ENCODE peak calls at places on chromosomes 16 and 17, in four cellular contexts. R is CD4-positive, alpha-beta T cell; J is WERI-Rb-1; G is prostate gland. S is an unnamed sample.

GRCh38 chr16:138049-138417 is 440 bp downstream of the NPRL3 start:
- DNase-seq in R (peak; percentile 9), J (peak; percentile 34), G (no peak), S (no peak)

GRCh38 chr17:75077490-75078096 is 10.2 kb upstream of the SLC16A5 start:
- DNase-seq in R (peak; percentile 46), J (no peak), G (peak; percentile 39), S (peak; percentile 22)

GRCh38 chr16:50902457-50902856 is 160.6 kb downstream of the CYLD start:
- DNase-seq in R (no peak), J (peak; percentile 26), G (no peak), S (no peak)

GRCh38 chr16:17465460-17465859 is 5.3 kb downstream of the XYLT1 start:
- DNase-seq in R (no peak), J (no peak), G (no peak), S (no peak)

GRCh38 chr17:18184143-18185007 is 747 bp downstream of the ALKBH5 start:
- DNase-seq in R (peak; percentile 67), J (peak; percentile 26), G (peak; percentile 27), S (peak; percentile 51)

GRCh38 chr16:19710191-19710908 is 7.7 kb downstream of the KNOP1 start:
- DNase-seq in R (no peak), J (no peak), G (no peak), S (no peak)

GRCh38 chr17:39082482-39082881 is 69.0 kb downstream of the PLXDC1 start:
- DNase-seq in R (no peak), J (no peak), G (no peak), S (no peak)

GRCh38 chr16:30838876-30839471 is 52.0 kb upstream of the ZNF629 start:
- DNase-seq in R (no peak), J (no peak), G (no peak), S (no peak)

GRCh38 chr16:15899538-15900100 is 11.2 kb upstream of the CEP20 start:
- DNase-seq in R (no peak), J (no peak), G (peak; percentile 64), S (no peak)

GRCh38 chr16:58121132-58121531 is 8.0 kb downstream of the CFAP20 start:
- DNase-seq in R (no peak), J (no peak), G (no peak), S (no peak)

GRCh38 chr16:85535352-85536072 is 77.6 kb upstream of the GSE1 start:
- DNase-seq in R (no peak), J (peak; percentile 83), G (no peak), S (no peak)

GRCh38 chr16:81515721-81516120 is 71.1 kb downstream of the CMIP start:
- DNase-seq in R (no peak), J (no peak), G (no peak), S (no peak)

GRCh38 chr16:89177501-89177900 is 6.0 kb downstream of the CDH15 start:
- DNase-seq in R (no peak), J (no peak), G (no peak), S (no peak)

GRCh38 chr16:14112539-14112856 is 41.4 kb downstream of the MRTFB start:
- DNase-seq in R (no peak), J (no peak), G (no peak), S (no peak)

GRCh38 chr17:33142703-33143299 is 150.3 kb downstream of the ASIC2 start:
- DNase-seq in R (no peak), J (no peak), G (no peak), S (no peak)

GRCh38 chr17:8360260-8360659 is 16.2 kb downstream of the KRABD2 start:
- DNase-seq in R (no peak), J (no peak), G (no peak), S (no peak)

GRCh38 chr16:56614549-56614991 is 6.2 kb downstream of the MT2A start:
- DNase-seq in R (no peak), J (no peak), G (no peak), S (no peak)

GRCh38 chr16:77310877-77311276 is 111.7 kb downstream of the SYCE1L start:
- DNase-seq in R (no peak), J (no peak), G (no peak), S (no peak)

GRCh38 chr17:21072623-21073278 is 29.9 kb upstream of the USP22 start:
- DNase-seq in R (no peak), J (peak; percentile 95), G (no peak), S (no peak)

GRCh38 chr17:38883592-38884526 is 14.0 kb downstream of the LASP1 start:
- DNase-seq in R (no peak), J (no peak), G (no peak), S (no peak)

GRCh38 chr17:7042507-7043194 is 1.2 kb downstream of the SLC16A11 start:
- DNase-seq in R (peak; percentile 39), J (no peak), G (no peak), S (peak; percentile 19)

GRCh38 chr16:29804455-29805231 is 1.7 kb upstream of the MAZ start:
- DNase-seq in R (no peak), J (peak; percentile 57), G (peak; percentile 45), S (peak; percentile 65)

GRCh38 chr16:20898938-20899502 is 1.1 kb downstream of the DCUN1D3 start:
- DNase-seq in R (no peak), J (no peak), G (no peak), S (no peak)

GRCh38 chr17:17146791-17147406 is 59.2 kb downstream of the PLD6 start:
- DNase-seq in R (no peak), J (peak; percentile 41), G (no peak), S (no peak)

GRCh38 chr16:85781685-85782370 is 17.5 kb downstream of the EMC8 start:
- DNase-seq in R (no peak), J (no peak), G (peak; percentile 80), S (peak; percentile 31)

DNA sequence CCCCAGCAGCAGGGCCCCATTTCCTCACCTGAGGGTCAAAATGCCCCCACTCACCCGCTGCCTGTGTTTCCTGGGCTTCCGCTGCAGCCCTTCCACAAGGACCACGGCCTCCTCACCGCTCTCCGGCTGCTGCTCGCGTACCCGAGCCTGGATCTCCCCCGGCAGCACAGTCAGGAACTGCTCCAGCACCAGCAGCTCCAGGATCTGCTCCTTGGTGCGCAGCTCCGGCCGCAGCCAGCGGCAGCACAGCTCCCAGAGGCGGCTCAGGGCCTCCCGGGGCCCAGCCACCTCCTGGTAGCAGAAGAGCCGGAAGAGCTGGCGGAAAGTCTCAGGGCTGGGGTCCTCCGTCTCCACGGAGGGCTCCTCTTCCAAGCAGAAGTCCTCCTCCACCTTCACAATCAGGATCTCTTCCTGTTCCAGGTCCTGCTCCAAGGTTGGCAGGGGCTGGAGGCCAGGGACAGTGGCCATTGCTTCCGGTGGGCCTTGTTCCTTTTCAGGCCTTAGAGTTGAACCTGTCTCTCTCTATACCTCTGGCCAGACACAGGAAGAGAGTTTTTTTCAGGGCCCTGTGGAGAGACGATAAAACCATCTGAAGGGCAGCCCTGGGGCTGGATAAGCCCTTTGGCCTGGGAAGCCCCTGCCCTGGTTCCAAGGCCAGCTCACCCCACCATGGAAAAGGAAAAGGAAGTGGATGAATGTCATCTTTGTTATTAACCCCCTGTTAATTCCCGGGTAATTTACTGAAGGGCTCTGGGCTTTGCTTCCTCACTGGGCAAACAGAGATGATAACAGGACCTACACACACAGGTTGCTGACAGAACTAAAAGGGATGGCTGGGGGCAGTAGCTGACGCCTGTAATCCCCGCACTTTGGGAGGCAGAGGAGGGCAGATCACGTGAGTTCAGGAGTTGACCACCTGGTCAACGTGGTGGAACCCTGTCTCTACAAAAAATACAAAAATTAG is 1.2 kb downstream of the ZNF500 start:
- DNase-seq in R (no peak), J (no peak), G (no peak), S (no peak)
- H3K27ac ChIP-seq in R (no peak overlapping the region), J (peak overlapping the region; percentile 77), G (peak overlapping the region; percentile 92), S (no peak overlapping the region)

DNA sequence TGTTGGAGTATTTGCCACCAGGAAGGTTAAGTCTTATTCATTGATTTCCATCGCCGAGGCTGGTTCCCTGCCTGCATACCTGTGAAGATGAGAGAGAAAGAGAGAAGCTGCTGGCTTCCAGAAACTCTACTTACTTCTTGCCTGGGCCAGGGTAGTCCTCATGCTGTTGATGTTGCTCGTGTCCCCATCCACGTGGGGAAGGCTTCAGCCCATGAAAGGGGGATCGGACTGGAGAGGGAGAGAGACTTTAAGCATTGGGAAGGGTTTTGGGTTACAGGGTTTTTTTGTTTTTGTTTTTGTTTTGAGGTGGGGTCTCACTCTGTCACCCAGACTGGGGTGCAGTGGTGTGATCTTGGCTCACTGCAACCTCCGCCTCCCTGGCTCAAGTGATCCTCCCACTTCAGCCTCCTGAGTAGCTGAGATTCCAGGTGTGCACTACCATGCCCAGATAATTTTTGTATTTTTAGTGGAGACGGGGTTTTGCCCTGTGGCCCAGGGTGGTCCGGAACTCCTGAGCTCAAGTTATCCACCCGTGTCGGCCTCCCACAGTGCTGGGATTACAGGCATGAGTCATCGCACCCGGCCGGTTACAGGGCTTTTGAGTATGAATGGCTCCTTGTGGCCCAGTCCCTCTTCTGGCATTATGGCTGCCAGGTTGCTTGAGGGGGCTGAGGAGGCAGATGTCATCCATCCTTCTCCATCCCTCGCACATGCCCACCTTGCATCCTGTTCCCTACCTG is 26.6 kb downstream of the ITGB3 start:
- DNase-seq in R (no peak), J (peak; percentile 31), G (no peak), S (no peak)
- H3K27ac ChIP-seq in R (no peak overlapping the region), J (no peak overlapping the region), G (peak overlapping the region; percentile 70), S (peak overlapping the region; percentile 63)

GRCh38 chr17:57867126-57867525 is 17.3 kb upstream of the MRPS23 start:
- DNase-seq in R (no peak), J (no peak), G (no peak), S (no peak)
- H3K27ac ChIP-seq in R (no peak overlapping the region), J (peak overlapping the region; percentile 99), G (peak overlapping the region; percentile 77), S (no peak overlapping the region)

GRCh38 chr16:3259097-3259496 is 2.7 kb upstream of the MEFV start:
- DNase-seq in R (no peak), J (no peak), G (no peak), S (no peak)
- H3K27ac ChIP-seq in R (no peak overlapping the region), J (no peak overlapping the region), G (no peak overlapping the region), S (no peak overlapping the region)

GRCh38 chr17:67532326-67532871 is 155.3 kb downstream of the PITPNC1 start:
- DNase-seq in R (no peak), J (no peak), G (peak; percentile 12), S (no peak)
- H3K27ac ChIP-seq in R (no peak overlapping the region), J (no peak overlapping the region), G (no peak overlapping the region), S (peak overlapping the region; percentile 79)

GRCh38 chr17:50634915-50635719 is 436 bp downstream of the ABCC3 start:
- DNase-seq in R (no peak), J (no peak), G (no peak), S (no peak)
- H3K27ac ChIP-seq in R (no peak overlapping the region), J (no peak overlapping the region), G (peak overlapping the region; percentile 33), S (no peak overlapping the region)

GRCh38 chr16:67935402-67936123 is 1.1 kb downstream of the PSMB10 start:
- DNase-seq in R (peak; percentile 94), J (peak; percentile 97), G (peak; percentile 98), S (peak; percentile 96)

GRCh38 chr16:67933805-67934204 is 2.1 kb upstream of the CTRL start:
- DNase-seq in R (no peak), J (no peak), G (no peak), S (no peak)

GRCh38 chr16:67934306-67935095 is 2.1 kb downstream of the PSMB10 start:
- DNase-seq in R (no peak), J (no peak), G (no peak), S (no peak)

GRCh38 chr16:67936124-67936875 is at the start of gene PSMB10:
- DNase-seq in R (peak; percentile 35), J (peak; percentile 40), G (peak; percentile 30), S (peak; percentile 60)

DNA sequence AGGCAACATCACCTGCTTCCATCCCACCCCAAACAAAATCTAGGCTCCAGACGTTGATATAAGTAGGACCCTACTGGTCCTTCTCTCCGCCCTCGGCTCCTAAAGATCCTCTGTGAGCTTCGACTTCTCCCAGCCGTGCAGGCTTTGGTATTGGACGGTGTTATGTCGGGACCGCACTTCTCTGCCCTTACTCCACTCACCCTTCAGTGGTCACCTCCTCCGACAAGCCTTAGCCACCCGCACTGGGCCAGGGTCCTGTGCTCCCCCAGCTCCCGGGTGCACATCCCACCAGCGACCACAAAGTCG is 1.6 kb downstream of the PSMB10 start:
- DNase-seq in R (no peak), J (no peak), G (no peak), S (peak; percentile 52)
- H3K27ac ChIP-seq in R (peak overlapping the region; percentile 84), J (no peak overlapping the region), G (peak overlapping the region; percentile 95), S (peak overlapping the region; percentile 42)